ENCODE peak calls at places on chromosome 16, in four cellular contexts. I is IMR-90, X is heart left ventricle, R is A549. W is an unnamed sample.

GRCh38 chr16:15396948-15397594 is 1.5 kb downstream of the MPV17L start:
- DNase-seq in I (no peak), X (no peak), R (no peak), W (no peak)

GRCh38 chr16:62068747-62069146 is 32.5 kb upstream of the CDH8 start:
- DNase-seq in I (no peak), X (no peak), R (peak), W (peak)

GRCh38 chr16:17474037-17474436 is 3.3 kb upstream of the XYLT1 start:
- DNase-seq in I (no peak), X (no peak), R (no peak), W (no peak)

GRCh38 chr16:49495596-49496355 is 122.2 kb downstream of the C16orf78 start:
- DNase-seq in I (no peak), X (no peak), R (no peak), W (no peak)

GRCh38 chr16:35753559-35754390 is 2294.4 kb downstream of the TP53TG3F start:
- DNase-seq in I (no peak), X (no peak), R (no peak), W (no peak)

GRCh38 chr16:80176114-80176513 is 364.7 kb upstream of the DYNLRB2 start:
- DNase-seq in I (no peak), X (no peak), R (peak), W (no peak)

GRCh38 chr16:87484487-87485331 is 8.1 kb downstream of the ZCCHC14 start:
- DNase-seq in I (no peak), X (no peak), R (no peak), W (no peak)

GRCh38 chr16:57628008-57628781 is at the start of gene ADGRG1:
- DNase-seq in I (peak), X (peak), R (peak), W (peak)

GRCh38 chr16:54040975-54041374 is 245.6 kb downstream of the IRX3 start:
- DNase-seq in I (no peak), X (no peak), R (no peak), W (no peak)

GRCh38 chr16:87669672-87670071 is 67.4 kb downstream of the JPH3 start:
- DNase-seq in I (no peak), X (no peak), R (no peak), W (no peak)

GRCh38 chr16:30570621-30571443 is 682 bp downstream of the ZNF688 start:
- DNase-seq in I (peak), X (no peak), R (no peak), W (no peak)

DNA sequence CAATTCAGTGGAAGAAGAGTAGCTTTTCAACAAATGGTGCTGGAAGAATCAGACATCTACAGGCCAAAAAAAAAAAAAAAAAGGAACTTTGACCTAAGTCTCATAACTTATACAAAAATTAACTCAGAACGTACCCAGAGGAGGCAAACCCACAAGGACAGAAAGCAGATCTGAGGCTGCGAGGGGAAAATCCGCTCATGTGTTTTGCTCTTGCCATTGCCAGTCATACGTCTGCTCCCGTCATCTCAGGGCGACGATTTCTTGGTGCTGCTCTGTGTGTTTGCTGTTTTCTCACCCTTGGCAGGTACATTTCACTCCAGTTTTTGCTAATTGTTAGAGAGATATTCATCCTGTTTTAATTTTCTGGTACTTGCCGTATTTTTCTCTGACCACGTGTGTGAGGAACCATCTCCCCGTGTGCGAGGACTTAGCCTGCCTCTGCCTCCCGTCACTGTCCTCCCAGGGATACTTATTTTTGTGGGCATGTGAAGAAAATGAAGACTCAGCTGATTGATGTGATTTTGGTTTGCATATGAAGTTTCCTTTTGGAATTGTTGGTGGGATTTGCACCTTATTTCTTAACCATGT is 33.4 kb upstream of the ACSF3 start:
- DNase-seq in I (no peak), X (no peak), R (no peak), W (no peak)
- TF ChIP-seq POLR2A in I (no peak), X (no peak), R (no peak), W (no peak)

GRCh38 chr16:19017179-19017578 is 33.4 kb downstream of the TMC7 start:
- DNase-seq in I (no peak), X (no peak), R (no peak), W (no peak)
- TF ChIP-seq POLR2A in I (no peak), X (no peak), R (no peak), W (no peak)

DNA sequence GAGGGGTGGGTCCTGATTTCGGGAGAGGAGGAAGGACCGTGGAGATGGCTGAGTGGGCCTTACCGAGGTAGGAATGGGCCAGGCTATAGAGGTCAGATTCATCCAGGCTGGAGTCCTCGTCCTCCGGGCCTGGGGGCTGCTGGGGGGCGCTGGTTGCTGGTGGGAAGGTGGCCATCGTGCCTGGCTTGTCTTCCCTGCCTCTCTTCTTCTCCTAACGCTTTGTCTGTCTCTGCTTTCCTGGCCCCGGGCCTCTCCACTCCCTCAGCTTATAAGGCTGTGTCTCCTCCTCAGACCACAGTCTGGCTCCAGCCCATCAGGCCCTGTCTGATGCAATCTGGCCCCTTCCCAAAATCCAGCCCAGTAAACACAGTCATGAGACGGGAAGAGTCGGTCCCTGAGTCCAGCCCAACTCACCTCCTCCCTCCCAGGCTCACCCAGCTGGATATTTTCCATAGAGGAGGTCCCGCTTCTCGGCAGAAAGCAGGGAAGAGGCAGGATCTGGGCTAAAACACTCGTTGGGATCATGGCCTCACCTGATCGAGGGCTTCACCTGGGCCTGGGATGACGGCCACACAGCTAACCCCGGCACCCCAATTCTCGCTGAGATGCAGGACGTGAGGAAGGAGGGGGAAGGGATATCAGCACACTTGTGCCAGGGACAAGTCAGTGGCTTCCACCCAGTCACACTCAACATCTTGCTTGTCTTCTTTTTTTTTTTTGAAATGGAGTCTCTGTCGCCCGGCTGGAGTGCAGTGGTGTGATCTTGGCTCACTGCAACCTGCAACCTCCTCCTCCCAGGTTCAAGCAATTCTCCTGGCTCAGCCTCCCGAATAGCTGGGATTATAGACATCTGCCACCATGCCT is at the start of gene NUPR1:
- DNase-seq in I (peak), X (peak), R (peak), W (peak)
- TF ChIP-seq POLR2A in I (peak), X (peak), R (no peak), W (no peak)

GRCh38 chr16:2971134-2971984 is 2.2 kb downstream of the PAQR4 start:
- DNase-seq in I (no peak), X (no peak), R (no peak), W (no peak)

GRCh38 chr16:2968368-2968737 is 795 bp upstream of the PAQR4 start:
- DNase-seq in I (no peak), X (no peak), R (no peak), W (no peak)

GRCh38 chr16:2970563-2970962 is 1.4 kb downstream of the PAQR4 start:
- DNase-seq in I (no peak), X (no peak), R (no peak), W (no peak)

GRCh38 chr16:2968738-2969544 is at the start of gene PAQR4:
- DNase-seq in I (peak), X (peak), R (peak), W (peak)

GRCh38 chr16:2969545-2970521 is 685 bp downstream of the PAQR4 start:
- DNase-seq in I (peak), X (peak), R (peak), W (peak)
- TF ChIP-seq POLR2A in I (no peak), X (peak), R (no peak), W (peak)

DNA sequence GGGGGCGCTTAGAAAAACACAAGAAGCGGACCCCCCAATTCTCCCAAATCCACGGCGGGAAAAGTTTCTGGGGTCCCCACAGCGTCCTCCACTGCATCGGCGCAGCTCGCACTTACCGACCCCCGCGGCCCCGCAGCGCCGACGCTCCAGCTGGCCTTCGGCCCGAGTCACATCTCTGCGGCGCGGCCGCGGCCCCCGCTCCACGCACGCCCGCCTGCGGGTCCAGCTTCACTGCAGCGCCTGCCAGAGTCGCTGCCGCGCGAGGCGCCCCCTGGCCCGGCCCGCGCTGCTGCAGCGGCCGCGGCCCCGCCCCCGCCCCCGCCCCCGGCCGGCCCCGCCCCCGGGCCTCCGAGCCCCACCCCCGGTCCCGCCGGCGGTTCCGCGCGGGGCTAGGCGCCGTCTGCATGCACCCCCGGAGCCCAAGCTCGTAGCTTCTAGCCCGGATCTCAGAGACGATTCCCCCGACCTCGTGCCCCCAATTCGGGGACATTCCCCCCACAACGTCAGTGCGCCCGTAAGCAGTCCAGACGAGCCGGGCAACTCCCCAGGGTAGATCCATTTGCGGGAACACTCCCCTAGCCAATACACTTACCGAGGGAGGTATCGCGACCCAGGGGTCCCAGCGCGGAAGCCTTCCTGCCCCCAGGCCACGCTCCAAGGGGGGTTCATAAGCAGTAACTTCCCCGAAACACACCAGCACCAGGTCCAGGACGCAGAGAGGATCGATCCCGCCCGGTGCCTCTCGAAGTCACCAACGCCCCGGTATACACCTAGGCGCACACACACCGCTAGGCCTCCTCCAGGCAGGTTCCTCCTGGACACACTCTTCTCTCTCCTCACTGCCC is at the start of gene GPRC5B:
- DNase-seq in I (peak), X (peak), R (peak), W (peak)
- TF ChIP-seq POLR2A in I (no peak), X (peak), R (peak), W (no peak)

GRCh38 chr16:3881499-3881995 is 1.0 kb upstream of the CREBBP start:
- DNase-seq in I (no peak), X (no peak), R (no peak), W (no peak)

GRCh38 chr16:3879887-3880564 is 487 bp downstream of the CREBBP start:
- DNase-seq in I (peak), X (peak), R (peak), W (peak)

GRCh38 chr16:3882531-3882930 is 2.0 kb upstream of the CREBBP start:
- DNase-seq in I (no peak), X (no peak), R (no peak), W (no peak)

GRCh38 chr16:3879258-3879886 is 1.1 kb downstream of the CREBBP start:
- DNase-seq in I (no peak), X (peak), R (no peak), W (no peak)

DNA sequence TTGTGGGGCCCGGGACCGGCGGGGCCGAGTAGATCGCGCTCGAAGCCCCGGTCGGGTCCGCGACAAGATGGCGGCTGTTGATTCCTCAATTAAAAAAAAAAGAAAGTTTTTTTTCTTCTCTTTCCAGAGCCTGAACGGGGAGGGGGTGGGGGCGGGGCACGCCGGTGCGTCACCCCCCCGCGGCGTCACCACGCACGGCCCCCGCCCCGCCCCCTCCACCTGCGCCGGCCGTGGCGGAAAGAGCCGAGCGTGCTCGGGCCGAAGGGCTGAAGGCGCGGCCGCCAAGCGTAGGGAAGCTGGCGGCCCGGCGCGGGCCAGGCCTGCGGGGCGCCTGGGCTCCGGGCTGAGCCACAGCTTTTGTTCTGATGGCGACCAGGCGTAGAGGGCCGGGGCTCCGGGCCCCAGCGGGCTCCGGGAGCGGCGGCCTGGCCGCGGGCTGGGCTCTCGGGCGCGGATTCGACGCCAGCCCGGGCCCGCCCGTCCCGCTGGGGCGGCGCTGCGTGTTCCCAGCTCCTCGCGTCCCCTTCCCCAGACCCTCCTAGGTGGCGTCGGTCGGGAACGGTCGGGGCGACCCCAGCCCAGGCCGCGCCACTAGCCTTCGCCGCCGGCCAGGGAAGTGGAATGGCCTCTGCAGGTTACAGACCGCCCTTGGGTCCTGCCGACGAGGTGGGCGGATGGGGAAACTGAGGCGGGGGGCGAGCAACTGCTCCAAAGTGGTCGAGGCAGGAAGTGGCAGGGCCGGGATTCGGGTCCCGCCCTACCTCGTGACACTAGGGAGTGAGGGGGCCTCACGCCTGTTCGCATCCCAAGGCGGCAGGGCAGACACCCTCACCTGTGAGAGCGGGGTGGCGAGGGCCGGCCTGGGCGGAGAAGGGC is at the start of gene CREBBP:
- DNase-seq in I (peak), X (peak), R (peak), W (peak)
- TF ChIP-seq POLR2A in I (peak), X (peak), R (peak), W (peak)

GRCh38 chr16:24180451-24180850 is 75.7 kb upstream of the CACNG3 start:
- DNase-seq in I (no peak), X (no peak), R (no peak), W (no peak)
- TF ChIP-seq POLR2A in I (no peak), X (no peak), R (no peak), W (no peak)

GRCh38 chr16:404971-405486 is 3.3 kb downstream of the DECR2 start:
- DNase-seq in I (no peak), X (no peak), R (no peak), W (no peak)
- TF ChIP-seq POLR2A in I (no peak), X (no peak), R (no peak), W (no peak)

DNA sequence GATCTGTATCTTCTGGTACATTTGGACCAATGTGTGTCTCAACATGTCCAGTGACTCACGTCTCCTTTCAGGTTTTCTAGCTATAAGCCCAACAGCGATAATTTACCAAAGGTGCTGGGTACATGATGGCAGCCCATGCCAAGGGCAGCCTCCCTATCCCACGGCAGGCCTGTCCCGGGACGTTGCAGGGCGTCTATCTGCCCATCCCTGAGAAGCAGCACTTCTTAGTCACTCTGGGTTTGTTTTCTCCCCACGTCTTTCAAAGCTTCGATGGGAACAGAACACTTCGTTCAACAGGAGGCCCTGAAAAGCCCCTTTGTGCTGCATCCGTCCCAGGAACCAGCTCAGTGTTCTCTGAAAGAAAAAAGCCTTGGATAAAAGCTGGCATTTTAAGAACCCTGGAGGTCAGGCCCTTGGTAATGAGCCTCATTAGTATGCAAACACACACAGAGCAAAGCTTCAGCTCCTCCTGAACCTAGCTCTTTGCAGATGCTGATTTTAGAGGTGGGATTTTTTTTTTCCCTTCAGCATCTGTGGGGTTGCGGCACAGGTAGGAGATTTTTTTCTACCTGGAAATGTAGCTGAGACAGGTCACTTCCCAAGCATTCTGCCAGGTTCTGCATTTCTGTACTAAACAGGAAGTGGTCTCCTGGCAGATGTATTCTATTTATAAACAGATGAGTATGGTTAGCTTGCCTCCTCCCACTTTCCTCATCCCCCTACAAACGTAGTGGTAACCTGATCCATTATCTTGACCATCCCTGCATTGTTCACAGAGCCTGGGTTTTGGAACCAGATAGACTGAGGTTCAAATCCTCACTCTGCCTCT is 17.5 kb upstream of the MT4 start:
- DNase-seq in I (peak), X (no peak), R (no peak), W (no peak)
- TF ChIP-seq POLR2A in I (no peak), X (no peak), R (no peak), W (no peak)

GRCh38 chr16:79013930-79014329 is 586.6 kb downstream of the MAF start:
- DNase-seq in I (no peak), X (no peak), R (no peak), W (no peak)
- TF ChIP-seq POLR2A in I (no peak), X (no peak), R (no peak), W (no peak)

W was measured in H54.